ENCODE peak calls at places on chromosomes 13 and 19, in ten cellular contexts. O, W, X, T, U, D, E, Y, V and Q are unnamed samples.

GRCh38 chr19:18091217-18091608 is 4.5 kb upstream of the IL12RB1 start:
- DNase-seq in O (no peak), W (peak), X (no peak), T (no peak), U (no peak), D (peak), E (no peak), Y (no peak), V (no peak), Q (no peak)

GRCh38 chr13:43544011-43544410 is 242.8 kb downstream of the ENOX1 start:
- DNase-seq in O (no peak), W (no peak), X (no peak), T (no peak), U (peak), D (no peak), E (no peak), Y (no peak), V (no peak), Q (no peak)

GRCh38 chr19:1081301-1082164 is 13.6 kb downstream of the POLR2E start:
- DNase-seq in O (no peak), W (no peak), X (no peak), T (no peak), U (no peak), D (peak), E (no peak), Y (peak), V (no peak), Q (peak)

GRCh38 chr19:54188224-54188871 is 1.0 kb downstream of the MBOAT7 start:
- DNase-seq in O (peak), W (peak), X (no peak), T (no peak), U (peak), D (peak), E (no peak), Y (no peak), V (no peak), Q (no peak)

GRCh38 chr19:13652810-13653590 is 111.3 kb upstream of the MRI1 start:
- DNase-seq in O (no peak), W (no peak), X (no peak), T (no peak), U (no peak), D (no peak), E (no peak), Y (peak), V (no peak), Q (no peak)

GRCh38 chr19:14096272-14096992 is 5.9 kb upstream of the SAMD1 start:
- DNase-seq in O (peak), W (no peak), X (no peak), T (no peak), U (no peak), D (no peak), E (no peak), Y (no peak), V (no peak), Q (no peak)

GRCh38 chr19:40273469-40274360 is 11.4 kb downstream of the AKT2 start:
- DNase-seq in O (no peak), W (no peak), X (peak), T (no peak), U (no peak), D (no peak), E (no peak), Y (no peak), V (no peak), Q (no peak)

GRCh38 chr19:4911786-4912672 is 2.7 kb downstream of the UHRF1 start:
- DNase-seq in O (peak), W (peak), X (peak), T (peak), U (peak), D (peak), E (peak), Y (peak), V (peak), Q (peak)

GRCh38 chr19:56103027-56103614 is 18.0 kb downstream of the ZNF787 start:
- DNase-seq in O (no peak), W (no peak), X (no peak), T (no peak), U (no peak), D (no peak), E (no peak), Y (no peak), V (no peak), Q (no peak)

GRCh38 chr19:54791476-54791875 is 11.9 kb upstream of the KIR2DL4 start:
- DNase-seq in O (no peak), W (no peak), X (no peak), T (no peak), U (no peak), D (no peak), E (no peak), Y (no peak), V (no peak), Q (no peak)